ENCODE peak calls at places on chromosome X, in four cellular contexts. One of them, this sample, is unnamed.
A peak's percentile ranks its signal among the peaks of the same experiment; 100 is the strongest.

GRCh38 chrX:100381613-100382012 is 28.5 kb downstream of the PCDH19 start:
- DNase-seq in AG04450: no peak
- DNase-seq in T-helper 9 cell: no peak
- DNase-seq in HS-5: no peak
- DNase-seq in this sample: peak; percentile 41

GRCh38 chrX:31333181-31333831 is 261.5 kb upstream of the FTHL17 start:
- DNase-seq in AG04450: no peak
- DNase-seq in T-helper 9 cell: no peak
- DNase-seq in HS-5: peak; percentile 51
- DNase-seq in this sample: no peak

GRCh38 chrX:79182616-79183015 is 38.1 kb downstream of the GPR174 start:
- DNase-seq in AG04450: no peak
- DNase-seq in T-helper 9 cell: no peak
- DNase-seq in HS-5: no peak
- DNase-seq in this sample: no peak

GRCh38 chrX:110418857-110419249 is 60.2 kb downstream of the RTL9 start:
- DNase-seq in AG04450: peak; percentile 66
- DNase-seq in T-helper 9 cell: no peak
- DNase-seq in HS-5: no peak
- DNase-seq in this sample: peak; percentile 12

GRCh38 chrX:150880808-150881165 is 17.7 kb downstream of the CD99L2 start:
- DNase-seq in AG04450: no peak
- DNase-seq in T-helper 9 cell: no peak
- DNase-seq in HS-5: no peak
- DNase-seq in this sample: no peak

GRCh38 chrX:68433155-68433980 is at the start of gene OPHN1:
- DNase-seq in AG04450: no peak
- DNase-seq in T-helper 9 cell: no peak
- DNase-seq in HS-5: no peak
- DNase-seq in this sample: peak; percentile 80

GRCh38 chrX:4547218-4547836 is 833.9 kb upstream of the PRKX start:
- DNase-seq in AG04450: no peak
- DNase-seq in T-helper 9 cell: peak; percentile 27
- DNase-seq in HS-5: no peak
- DNase-seq in this sample: peak; percentile 70

GRCh38 chrX:72297953-72298730 is 7.6 kb downstream of the CITED1 start:
- DNase-seq in AG04450: no peak
- DNase-seq in T-helper 9 cell: no peak
- DNase-seq in HS-5: no peak
- DNase-seq in this sample: peak; percentile 74

GRCh38 chrX:134931550-134931949 is 59.2 kb upstream of the SMIM10 start:
- DNase-seq in AG04450: no peak
- DNase-seq in T-helper 9 cell: no peak
- DNase-seq in HS-5: no peak
- DNase-seq in this sample: peak; percentile 1

GRCh38 chrX:154371771-154372300 is 2.6 kb downstream of the FLNA start:
- DNase-seq in AG04450: no peak
- DNase-seq in T-helper 9 cell: no peak
- DNase-seq in HS-5: no peak
- DNase-seq in this sample: no peak

GRCh38 chrX:727738-728621 is 97.4 kb downstream of the SHOX start:
- DNase-seq in AG04450: no peak
- DNase-seq in T-helper 9 cell: no peak
- DNase-seq in HS-5: no peak
- DNase-seq in this sample: no peak